ENCODE peak calls at places on chromosome 6, in eight cellular contexts. T is choroid plexus epithelial cell, M is A549, E is upper lobe of right lung, X is heart right ventricle, O is DND-41, W is foreskin fibroblast, C is HL-60. Z is an unnamed sample.

GRCh38 chr6:63121166-63121565 is 90.1 kb upstream of the FKBP1C start:
- DNase-seq in T (no peak), M (peak), E (no peak), X (no peak), O (no peak), W (no peak), C (no peak), Z (no peak)

GRCh38 chr6:37218061-37218460 is 39.5 kb upstream of the TBC1D22B start:
- DNase-seq in T (no peak), M (no peak), E (no peak), X (no peak), O (no peak), W (no peak), C (no peak), Z (no peak)

GRCh38 chr6:20416567-20417345 is 15.1 kb downstream of the E2F3 start:
- DNase-seq in T (peak), M (no peak), E (no peak), X (no peak), O (no peak), W (no peak), C (no peak), Z (no peak)

GRCh38 chr6:22332726-22333125 is 35.9 kb upstream of the PRL start:
- DNase-seq in T (no peak), M (no peak), E (no peak), X (no peak), O (no peak), W (no peak), C (no peak), Z (no peak)

GRCh38 chr6:111484655-111484974 is 1.6 kb upstream of the REV3L start:
- DNase-seq in T (peak), M (no peak), E (no peak), X (no peak), O (peak), W (no peak), C (no peak), Z (no peak)

GRCh38 chr6:40440083-40440482 is 147.1 kb downstream of the LRFN2 start:
- DNase-seq in T (no peak), M (no peak), E (no peak), X (no peak), O (no peak), W (no peak), C (peak), Z (no peak)

GRCh38 chr6:6678185-6678671 is 89.7 kb downstream of the LY86 start:
- DNase-seq in T (peak), M (peak), E (no peak), X (no peak), O (no peak), W (no peak), C (no peak), Z (no peak)

GRCh38 chr6:70381436-70381786 is 31.9 kb upstream of the FAM135A start:
- DNase-seq in T (no peak), M (no peak), E (no peak), X (no peak), O (peak), W (no peak), C (no peak), Z (no peak)

GRCh38 chr6:4486543-4487319 is 289.5 kb upstream of the CDYL start:
- DNase-seq in T (no peak), M (no peak), E (no peak), X (no peak), O (no peak), W (no peak), C (no peak), Z (no peak)

GRCh38 chr6:11279213-11279780 is 46.8 kb upstream of the NEDD9 start:
- DNase-seq in T (no peak), M (no peak), E (no peak), X (no peak), O (no peak), W (no peak), C (no peak), Z (no peak)

GRCh38 chr6:145323652-145324051 is 411.7 kb downstream of the EPM2A start:
- DNase-seq in T (no peak), M (no peak), E (no peak), X (peak), O (no peak), W (no peak), C (no peak), Z (no peak)

GRCh38 chr6:96878101-96878500 is 19.6 kb downstream of the NDUFAF4 start:
- DNase-seq in T (no peak), M (no peak), E (no peak), X (no peak), O (no peak), W (no peak), C (no peak), Z (no peak)

GRCh38 chr6:4518506-4518905 is 257.7 kb upstream of the CDYL start:
- DNase-seq in T (peak), M (peak), E (no peak), X (no peak), O (no peak), W (peak), C (no peak), Z (no peak)

DNA sequence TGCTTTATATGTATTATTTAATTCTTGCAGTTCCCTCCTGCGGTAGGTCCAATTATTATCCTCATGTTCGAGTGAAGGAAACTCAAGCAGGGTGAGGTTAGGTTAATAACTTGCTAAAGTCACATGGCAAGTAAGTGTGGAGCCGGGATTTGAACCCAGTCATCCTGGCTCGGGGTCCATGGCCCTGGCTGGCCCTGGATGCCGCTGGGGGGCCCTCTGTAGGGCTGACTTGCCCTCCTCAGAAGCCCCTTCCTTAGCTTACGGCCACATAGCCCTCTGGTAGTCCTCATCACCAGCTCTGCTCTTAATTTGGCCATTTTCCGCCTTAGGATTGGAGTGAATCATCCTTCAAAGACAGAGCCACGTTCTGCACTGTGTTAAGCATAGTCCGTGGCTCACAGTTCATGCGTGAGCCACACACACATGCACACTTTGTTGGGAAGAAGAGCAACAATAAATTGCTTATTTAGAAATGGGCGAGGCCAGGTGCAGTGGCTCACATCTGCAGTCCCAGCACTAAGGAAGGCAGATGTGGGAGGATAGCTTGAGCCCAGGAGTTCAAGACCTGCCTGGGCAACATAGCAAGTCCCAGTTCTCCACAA is 131.2 kb downstream of the ZDHHC14 start:
- DNase-seq in T (no peak), M (no peak), E (no peak), X (no peak), O (no peak), W (no peak), C (no peak), Z (no peak)
- TF ChIP-seq CTCF in T (no peak), M (no peak), E (no peak), X (no peak), O (no peak), W (no peak), C (no peak), Z (no peak)

GRCh38 chr6:92723390-92723931 is 695.9 kb downstream of the EPHA7 start:
- DNase-seq in T (no peak), M (no peak), E (peak), X (no peak), O (no peak), W (no peak), C (no peak), Z (no peak)
- TF ChIP-seq CTCF in T (no peak), M (no peak), E (no peak), X (no peak), O (no peak), W (no peak), C (no peak), Z (no peak)

GRCh38 chr6:167698540-167698939 is 128.2 kb upstream of the AFDN start:
- DNase-seq in T (no peak), M (no peak), E (no peak), X (no peak), O (no peak), W (no peak), C (no peak), Z (no peak)

GRCh38 chr6:167699141-167700036 is 127.3 kb upstream of the AFDN start:
- DNase-seq in T (peak), M (no peak), E (peak), X (peak), O (peak), W (no peak), C (peak), Z (peak)

GRCh38 chr6:167695831-167696230 is 130.9 kb upstream of the AFDN start:
- DNase-seq in T (no peak), M (no peak), E (no peak), X (no peak), O (no peak), W (no peak), C (no peak), Z (no peak)

GRCh38 chr6:167696261-167696660 is 130.4 kb upstream of the AFDN start:
- DNase-seq in T (no peak), M (no peak), E (no peak), X (no peak), O (no peak), W (no peak), C (no peak), Z (no peak)

DNA sequence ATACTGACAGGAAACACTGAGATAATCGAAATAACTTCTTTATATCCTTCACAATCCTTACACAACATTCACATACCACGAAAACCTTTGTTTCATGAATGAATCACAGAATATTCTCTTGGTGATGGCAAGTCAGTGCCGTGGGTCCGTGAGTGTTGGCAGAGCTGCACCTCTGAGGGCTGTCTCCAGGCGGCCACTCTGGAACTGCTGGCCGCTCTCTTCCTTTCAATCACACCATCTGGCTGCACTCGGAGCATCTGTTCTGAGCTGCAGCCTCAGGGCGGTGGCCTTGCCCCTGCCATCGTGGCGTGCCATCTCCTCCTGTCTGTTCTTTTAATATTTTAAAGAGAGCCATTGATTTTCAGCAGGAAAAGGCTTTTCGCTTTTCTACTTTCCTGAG is 129.4 kb upstream of the AFDN start:
- DNase-seq in T (no peak), M (no peak), E (no peak), X (no peak), O (no peak), W (no peak), C (no peak), Z (no peak)
- TF ChIP-seq CTCF in T (no peak), M (no peak), E (no peak), X (no peak), O (no peak), W (no peak), C (no peak), Z (no peak)

GRCh38 chr6:90891338-90891715 is 304.5 kb upstream of the MAP3K7 start:
- DNase-seq in T (no peak), M (no peak), E (no peak), X (no peak), O (no peak), W (no peak), C (no peak), Z (no peak)

GRCh38 chr6:90893385-90893784 is 306.5 kb upstream of the MAP3K7 start:
- DNase-seq in T (no peak), M (no peak), E (no peak), X (no peak), O (no peak), W (no peak), C (no peak), Z (no peak)

GRCh38 chr6:90890681-90891337 is 303.9 kb upstream of the MAP3K7 start:
- DNase-seq in T (no peak), M (no peak), E (no peak), X (no peak), O (no peak), W (no peak), C (no peak), Z (no peak)

GRCh38 chr6:90894285-90895144 is 307.6 kb upstream of the MAP3K7 start:
- DNase-seq in T (no peak), M (no peak), E (no peak), X (no peak), O (no peak), W (no peak), C (no peak), Z (no peak)

GRCh38 chr6:90892271-90892670 is 305.4 kb upstream of the MAP3K7 start:
- DNase-seq in T (no peak), M (no peak), E (no peak), X (no peak), O (no peak), W (no peak), C (no peak), Z (no peak)
- TF ChIP-seq CTCF in T (no peak), M (no peak), E (no peak), X (no peak), O (peak), W (no peak), C (no peak), Z (no peak)

GRCh38 chr6:72149715-72150114 is 263.4 kb downstream of the RIMS1 start:
- DNase-seq in T (no peak), M (no peak), E (no peak), X (no peak), O (no peak), W (no peak), C (no peak), Z (no peak)
- TF ChIP-seq CTCF in T (no peak), M (no peak), E (no peak), X (no peak), O (no peak), W (no peak), C (no peak), Z (no peak)

Z was measured in CD14-positive monocyte.